ENCODE peak calls at places on chromosome 18, in six cellular contexts. One of them, this sample, is unnamed.
A peak's percentile ranks its signal among the peaks of the same experiment; 100 is the strongest.

GRCh38 chr18:58194028-58194427 is 150.0 kb downstream of the NEDD4L start:
- DNase-seq in anterior cingulate cortex: no peak
- DNase-seq in thyroid gland: no peak
- DNase-seq in GM23338: peak; percentile 89
- DNase-seq in SJSA1: no peak
- DNase-seq in uterus: no peak
- DNase-seq in this sample: no peak

GRCh38 chr18:48105317-48105716 is 174.9 kb upstream of the SMAD2 start:
- DNase-seq in uterus: no peak
- DNase-seq in anterior cingulate cortex: no peak
- DNase-seq in SJSA1: no peak
- DNase-seq in GM23338: peak; percentile 36
- DNase-seq in thyroid gland: no peak
- DNase-seq in this sample: no peak

GRCh38 chr18:61822879-61823278 is 69.9 kb downstream of the RNF152 start:
- DNase-seq in anterior cingulate cortex: no peak
- DNase-seq in GM23338: no peak
- DNase-seq in uterus: no peak
- DNase-seq in SJSA1: no peak
- DNase-seq in thyroid gland: no peak
- DNase-seq in this sample: no peak

GRCh38 chr18:8843005-8843404 is 137.6 kb downstream of the MTCL1 start:
- DNase-seq in thyroid gland: no peak
- DNase-seq in SJSA1: no peak
- DNase-seq in uterus: no peak
- DNase-seq in anterior cingulate cortex: no peak
- DNase-seq in GM23338: no peak
- DNase-seq in this sample: no peak

GRCh38 chr18:7954229-7954628 is 387.1 kb downstream of the PTPRM start:
- DNase-seq in GM23338: no peak
- DNase-seq in uterus: no peak
- DNase-seq in SJSA1: peak; percentile 15
- DNase-seq in thyroid gland: no peak
- DNase-seq in anterior cingulate cortex: no peak
- DNase-seq in this sample: no peak

GRCh38 chr18:36312806-36313395 is 15.4 kb downstream of the FHOD3 start:
- DNase-seq in SJSA1: no peak
- DNase-seq in thyroid gland: no peak
- DNase-seq in anterior cingulate cortex: no peak
- DNase-seq in uterus: no peak
- DNase-seq in GM23338: no peak
- DNase-seq in this sample: no peak

GRCh38 chr18:3889803-3890202 is 439.8 kb downstream of the TGIF1 start:
- DNase-seq in thyroid gland: no peak
- DNase-seq in GM23338: no peak
- DNase-seq in SJSA1: no peak
- DNase-seq in uterus: no peak
- DNase-seq in anterior cingulate cortex: no peak
- DNase-seq in this sample: no peak

GRCh38 chr18:12242658-12243260 is 11.4 kb upstream of the CIDEA start:
- DNase-seq in thyroid gland: no peak
- DNase-seq in SJSA1: no peak
- DNase-seq in uterus: no peak
- DNase-seq in GM23338: no peak
- DNase-seq in anterior cingulate cortex: no peak
- DNase-seq in this sample: no peak

GRCh38 chr18:57054891-57055290 is 92.0 kb upstream of the BOD1L2 start:
- DNase-seq in thyroid gland: no peak
- DNase-seq in uterus: no peak
- DNase-seq in GM23338: no peak
- DNase-seq in anterior cingulate cortex: no peak
- DNase-seq in SJSA1: no peak
- DNase-seq in this sample: no peak

GRCh38 chr18:42131044-42131939 is 176.3 kb downstream of the PIK3C3 start:
- DNase-seq in uterus: peak; percentile 19
- DNase-seq in GM23338: no peak
- DNase-seq in thyroid gland: peak; percentile 64
- DNase-seq in SJSA1: no peak
- DNase-seq in anterior cingulate cortex: no peak
- DNase-seq in this sample: no peak

GRCh38 chr18:3153107-3153704 is 66.6 kb downstream of the MYOM1 start:
- DNase-seq in GM23338: no peak
- DNase-seq in uterus: no peak
- DNase-seq in thyroid gland: no peak
- DNase-seq in SJSA1: no peak
- DNase-seq in anterior cingulate cortex: no peak
- DNase-seq in this sample: no peak

GRCh38 chr18:38872342-38872741 is 1306.7 kb upstream of the CELF4 start:
- DNase-seq in GM23338: no peak
- DNase-seq in SJSA1: no peak
- DNase-seq in uterus: no peak
- DNase-seq in anterior cingulate cortex: no peak
- DNase-seq in thyroid gland: no peak
- DNase-seq in this sample: no peak

GRCh38 chr18:45415614-45416013 is 199.7 kb upstream of the SLC14A2 start:
- DNase-seq in thyroid gland: no peak
- DNase-seq in uterus: no peak
- DNase-seq in SJSA1: no peak
- DNase-seq in GM23338: peak; percentile 39
- DNase-seq in anterior cingulate cortex: no peak
- DNase-seq in this sample: no peak

GRCh38 chr18:75962177-75962576 is 532.9 kb downstream of the ZNF516 start:
- DNase-seq in SJSA1: no peak
- DNase-seq in thyroid gland: no peak
- DNase-seq in GM23338: no peak
- DNase-seq in uterus: no peak
- DNase-seq in anterior cingulate cortex: no peak
- DNase-seq in this sample: no peak

GRCh38 chr18:35410561-35410960 is 33.4 kb upstream of the ZNF396 start:
- DNase-seq in thyroid gland: peak; percentile 4
- DNase-seq in SJSA1: no peak
- DNase-seq in GM23338: no peak
- DNase-seq in uterus: no peak
- DNase-seq in anterior cingulate cortex: no peak
- DNase-seq in this sample: no peak

GRCh38 chr18:52409732-52410131 is 69.7 kb downstream of the DCC start:
- DNase-seq in anterior cingulate cortex: no peak
- DNase-seq in uterus: no peak
- DNase-seq in thyroid gland: no peak
- DNase-seq in GM23338: peak; percentile 24
- DNase-seq in SJSA1: no peak
- DNase-seq in this sample: no peak

GRCh38 chr18:76252880-76253279 is 242.2 kb downstream of the ZNF516 start:
- DNase-seq in SJSA1: no peak
- DNase-seq in anterior cingulate cortex: no peak
- DNase-seq in thyroid gland: no peak
- DNase-seq in GM23338: peak; percentile 76
- DNase-seq in uterus: no peak
- DNase-seq in this sample: no peak

GRCh38 chr18:32318581-32318980 is 128.7 kb downstream of the MEP1B start:
- DNase-seq in SJSA1: no peak
- DNase-seq in GM23338: no peak
- DNase-seq in uterus: no peak
- DNase-seq in thyroid gland: no peak
- DNase-seq in anterior cingulate cortex: no peak
- DNase-seq in this sample: no peak

GRCh38 chr18:30358545-30358944 is 684.0 kb downstream of the DSC3 start:
- DNase-seq in SJSA1: no peak
- DNase-seq in anterior cingulate cortex: no peak
- DNase-seq in GM23338: no peak
- DNase-seq in uterus: no peak
- DNase-seq in thyroid gland: no peak
- DNase-seq in this sample: no peak

This sample was measured in amygdala.